ENCODE peak calls at places on chromosomes 16 and 17, in seven cellular contexts. Z is C1 segment of cervical spinal cord; G is CD8-positive, alpha-beta memory T cell; V is A549; I is glutamatergic neuron; Y is EL; D is naive thymus-derived CD4-positive, alpha-beta T cell. W is an unnamed sample.

GRCh38 chr17:44355642-44356099 is 8.0 kb downstream of the FAM171A2 start:
- DNase-seq in G (no peak), Z (no peak), V (no peak), Y (no peak), I (no peak), D (no peak), W (no peak)

GRCh38 chr17:34156741-34157589 is 98.1 kb upstream of the CCL2 start:
- DNase-seq in I (peak; percentile 58), G (no peak), Z (no peak), D (no peak), Y (no peak), V (no peak), W (no peak)

GRCh38 chr16:56302506-56302905 is 111.2 kb downstream of the GNAO1 start:
- DNase-seq in G (no peak), D (no peak), V (no peak), Z (no peak), Y (no peak), I (no peak), W (no peak)

GRCh38 chr16:53083123-53083522 is 28.3 kb downstream of the CHD9 start:
- DNase-seq in Y (peak; percentile 8), Z (no peak), I (no peak), D (no peak), G (no peak), V (peak; percentile 63), W (no peak)

GRCh38 chr17:83125515-83126274 is 46.3 kb downstream of the METRNL start:
- DNase-seq in D (peak; percentile 30), V (no peak), I (peak; percentile 7), Z (no peak), Y (no peak), G (no peak), W (no peak)

GRCh38 chr16:67537270-67537635 is 8.6 kb downstream of the RIPOR1 start:
- DNase-seq in D (no peak), Y (peak; percentile 63), G (peak; percentile 54), I (peak; percentile 45), V (no peak), Z (no peak), W (peak; percentile 76)

GRCh38 chr16:85401370-85401916 is 211.7 kb upstream of the GSE1 start:
- DNase-seq in G (no peak), Y (no peak), V (no peak), Z (no peak), D (no peak), I (peak; percentile 11), W (no peak)

GRCh38 chr17:22703786-22704441 is 1011.6 kb downstream of the KCNJ18 start:
- DNase-seq in D (no peak), Y (no peak), G (no peak), V (peak; percentile 21), Z (no peak), I (no peak), W (no peak)

GRCh38 chr16:9297437-9298113 is 206.1 kb downstream of the HAPSTR1 start:
- DNase-seq in V (peak; percentile 45), I (peak; percentile 74), D (no peak), Z (peak; percentile 11), Y (peak; percentile 2), G (no peak), W (no peak)

GRCh38 chr16:22625948-22626347 is 115.3 kb downstream of the NPIPB5 start:
- DNase-seq in G (no peak), Z (no peak), D (no peak), Y (no peak), V (no peak), I (no peak), W (no peak)